ENCODE peak calls at places on chromosomes 7 and 10, in nine cellular contexts. K is prostate gland; L is T-helper 22 cell; J is SK-MEL-5; Y is stimulated activated CD8-positive, alpha-beta memory T cell treated with anti-CD3 and anti-CD28 coated beads, Interleukin-15, amount 100 ng/mL, for 24 hours; S is PC-3; W is HEK293T; P is HL-60; A is colonic mucosa. G is an unnamed sample.

GRCh38 chr10:34092891-34093290 is 722.2 kb downstream of the PARD3 start:
- DNase-seq in K (no peak), L (no peak), J (no peak), Y (no peak), S (peak), W (no peak), P (no peak), A (no peak), G (no peak)

GRCh38 chr10:43217563-43218205 is 49.2 kb downstream of the RASGEF1A start:
- DNase-seq in K (no peak), L (no peak), J (no peak), Y (no peak), S (no peak), W (no peak), P (no peak), A (no peak), G (peak)

GRCh38 chr7:132750530-132751281 is 174.4 kb upstream of the PLXNA4 start:
- DNase-seq in K (no peak), L (no peak), J (peak), Y (no peak), S (no peak), W (no peak), P (no peak), A (no peak), G (no peak)

GRCh38 chr10:51029172-51029641 is 45.1 kb upstream of the PRKG1 start:
- DNase-seq in K (no peak), L (no peak), J (no peak), Y (no peak), S (peak), W (no peak), P (no peak), A (no peak), G (no peak)

GRCh38 chr10:88743999-88744398 is 15.8 kb upstream of the LIPN start:
- DNase-seq in K (no peak), L (no peak), J (no peak), Y (no peak), S (no peak), W (no peak), P (no peak), A (peak), G (no peak)

GRCh38 chr10:85900060-85900459 is 466.5 kb downstream of the GRID1 start:
- DNase-seq in K (no peak), L (no peak), J (no peak), Y (no peak), S (no peak), W (no peak), P (no peak), A (no peak), G (no peak)

GRCh38 chr10:43355749-43356371 is 15.6 kb upstream of the FXYD4 start:
- DNase-seq in K (no peak), L (no peak), J (peak), Y (no peak), S (peak), W (no peak), P (no peak), A (peak), G (no peak)

GRCh38 chr7:69599879-69600764 is 1.8 kb downstream of the AUTS2 start:
- DNase-seq in K (peak), L (no peak), J (no peak), Y (no peak), S (no peak), W (no peak), P (no peak), A (peak), G (peak)

GRCh38 chr10:127556911-127557310 is 7.8 kb downstream of the NPS start:
- DNase-seq in K (no peak), L (no peak), J (no peak), Y (no peak), S (no peak), W (peak), P (no peak), A (no peak), G (no peak)

GRCh38 chr10:3372284-3372683 is 199.7 kb upstream of the PITRM1 start:
- DNase-seq in K (no peak), L (no peak), J (no peak), Y (no peak), S (no peak), W (no peak), P (no peak), A (no peak), G (no peak)

GRCh38 chr7:27091125-27091524 is 4.7 kb downstream of the HOXA1 start:
- DNase-seq in K (no peak), L (no peak), J (no peak), Y (no peak), S (no peak), W (no peak), P (no peak), A (no peak), G (no peak)

GRCh38 chr10:63430091-63430998 is 35.4 kb downstream of the JMJD1C start:
- DNase-seq in K (no peak), L (no peak), J (peak), Y (no peak), S (peak), W (no peak), P (no peak), A (no peak), G (no peak)

GRCh38 chr10:132848951-132849545 is 63.1 kb upstream of the NKX6-2 start:
- DNase-seq in K (no peak), L (no peak), J (no peak), Y (no peak), S (no peak), W (no peak), P (no peak), A (no peak), G (no peak)

GRCh38 chr7:111140091-111140870 is 49.4 kb downstream of the LRRN3 start:
- DNase-seq in K (no peak), L (no peak), J (no peak), Y (no peak), S (no peak), W (no peak), P (no peak), A (no peak), G (no peak)

GRCh38 chr7:98553666-98554065 is 63.4 kb upstream of the NPTX2 start:
- DNase-seq in K (no peak), L (no peak), J (no peak), Y (no peak), S (no peak), W (no peak), P (no peak), A (no peak), G (no peak)

GRCh38 chr7:73830872-73831655 is at the start of gene CLDN4:
- DNase-seq in K (peak), L (no peak), J (no peak), Y (no peak), S (peak), W (no peak), P (no peak), A (peak), G (peak)

GRCh38 chr7:50370884-50371283 is 66.4 kb downstream of the IKZF1 start:
- DNase-seq in K (no peak), L (no peak), J (no peak), Y (no peak), S (no peak), W (no peak), P (no peak), A (no peak), G (no peak)

GRCh38 chr10:99659868-99660366 is 608 bp downstream of the ENTPD7 start:
- DNase-seq in K (no peak), L (no peak), J (no peak), Y (no peak), S (no peak), W (no peak), P (no peak), A (peak), G (no peak)

GRCh38 chr10:116170815-116171250 is 102.2 kb downstream of the GFRA1 start:
- DNase-seq in K (no peak), L (no peak), J (no peak), Y (no peak), S (no peak), W (no peak), P (no peak), A (no peak), G (no peak)

GRCh38 chr10:92279297-92279696 is 11.6 kb downstream of the CPEB3 start:
- DNase-seq in K (no peak), L (no peak), J (no peak), Y (no peak), S (no peak), W (no peak), P (no peak), A (no peak), G (no peak)

GRCh38 chr7:77866791-77867190 is 68.2 kb downstream of the PHTF2 start:
- DNase-seq in K (no peak), L (no peak), J (peak), Y (no peak), S (peak), W (no peak), P (peak), A (no peak), G (no peak)

GRCh38 chr7:140677496-140677895 is 4.8 kb downstream of the ADCK2 start:
- DNase-seq in K (no peak), L (no peak), J (no peak), Y (no peak), S (no peak), W (no peak), P (no peak), A (no peak), G (no peak)

GRCh38 chr10:132299381-132300336 is 8.1 kb downstream of the STK32C start:
- DNase-seq in K (no peak), L (no peak), J (no peak), Y (no peak), S (no peak), W (no peak), P (no peak), A (no peak), G (no peak)

G was measured in glutamatergic neuron.